ENCODE peak calls at places on chromosome 22, in eight cellular contexts. One of them, this sample, is unnamed.

GRCh38 chr22:20996031-20996410 is 5.9 kb downstream of the THAP7 start:
- DNase-seq in GM10248: no peak
- DNase-seq in left lung: no peak
- DNase-seq in H1: no peak
- DNase-seq in endothelial cell: no peak
- DNase-seq in MM.1S: no peak
- DNase-seq in psoas muscle: no peak
- DNase-seq in pancreas: no peak
- DNase-seq in this sample: no peak

GRCh38 chr22:26590525-26590858 is 560 bp upstream of the TPST2 start:
- DNase-seq in GM10248: no peak
- DNase-seq in left lung: no peak
- DNase-seq in H1: no peak
- DNase-seq in endothelial cell: no peak
- DNase-seq in MM.1S: no peak
- DNase-seq in psoas muscle: no peak
- DNase-seq in pancreas: no peak
- DNase-seq in this sample: no peak

GRCh38 chr22:19232620-19233019 is 54.1 kb upstream of the SLC25A1 start:
- DNase-seq in GM10248: no peak
- DNase-seq in left lung: no peak
- DNase-seq in H1: no peak
- DNase-seq in endothelial cell: no peak
- DNase-seq in MM.1S: no peak
- DNase-seq in psoas muscle: no peak
- DNase-seq in pancreas: no peak
- DNase-seq in this sample: no peak

GRCh38 chr22:28172948-28173360 is 253.9 kb upstream of the PITPNB start:
- DNase-seq in GM10248: no peak
- DNase-seq in left lung: no peak
- DNase-seq in H1: no peak
- DNase-seq in endothelial cell: no peak
- DNase-seq in MM.1S: no peak
- DNase-seq in psoas muscle: no peak
- DNase-seq in pancreas: no peak
- DNase-seq in this sample: no peak

GRCh38 chr22:39545310-39546063 is 12.9 kb upstream of the RPS19BP1 start:
- DNase-seq in GM10248: no peak
- DNase-seq in left lung: no peak
- DNase-seq in H1: no peak
- DNase-seq in endothelial cell: peak
- DNase-seq in MM.1S: no peak
- DNase-seq in psoas muscle: peak
- DNase-seq in pancreas: peak
- DNase-seq in this sample: no peak

GRCh38 chr22:35266277-35266676 is 9.0 kb downstream of the HMGXB4 start:
- DNase-seq in GM10248: no peak
- DNase-seq in left lung: no peak
- DNase-seq in H1: no peak
- DNase-seq in endothelial cell: no peak
- DNase-seq in MM.1S: no peak
- DNase-seq in psoas muscle: no peak
- DNase-seq in pancreas: no peak
- DNase-seq in this sample: no peak

GRCh38 chr22:20423636-20424511 is 13.8 kb downstream of the SCARF2 start:
- DNase-seq in GM10248: no peak
- DNase-seq in left lung: peak
- DNase-seq in H1: no peak
- DNase-seq in endothelial cell: no peak
- DNase-seq in MM.1S: no peak
- DNase-seq in psoas muscle: peak
- DNase-seq in pancreas: no peak
- DNase-seq in this sample: no peak

GRCh38 chr22:19120829-19121630 is 1.2 kb downstream of the DGCR2 start:
- DNase-seq in GM10248: no peak
- DNase-seq in left lung: no peak
- DNase-seq in H1: no peak
- DNase-seq in endothelial cell: no peak
- DNase-seq in MM.1S: no peak
- DNase-seq in psoas muscle: no peak
- DNase-seq in pancreas: peak
- DNase-seq in this sample: no peak

GRCh38 chr22:29311468-29312217 is 3.9 kb downstream of the RASL10A start:
- DNase-seq in GM10248: peak
- DNase-seq in left lung: peak
- DNase-seq in H1: no peak
- DNase-seq in endothelial cell: no peak
- DNase-seq in MM.1S: no peak
- DNase-seq in psoas muscle: peak
- DNase-seq in pancreas: no peak
- DNase-seq in this sample: peak

GRCh38 chr22:38873469-38874411 is 1.7 kb upstream of the CBX6 start:
- DNase-seq in GM10248: peak
- DNase-seq in left lung: no peak
- DNase-seq in H1: no peak
- DNase-seq in endothelial cell: no peak
- DNase-seq in MM.1S: peak
- DNase-seq in psoas muscle: no peak
- DNase-seq in pancreas: no peak
- DNase-seq in this sample: peak

GRCh38 chr22:27603823-27604190 is 197.7 kb downstream of the MN1 start:
- DNase-seq in GM10248: no peak
- DNase-seq in left lung: no peak
- DNase-seq in H1: no peak
- DNase-seq in endothelial cell: no peak
- DNase-seq in MM.1S: no peak
- DNase-seq in psoas muscle: no peak
- DNase-seq in pancreas: peak
- DNase-seq in this sample: no peak

GRCh38 chr22:49307071-49307830 is 520.4 kb downstream of the BRD1 start:
- DNase-seq in GM10248: no peak
- DNase-seq in left lung: peak
- DNase-seq in H1: no peak
- DNase-seq in endothelial cell: peak
- DNase-seq in MM.1S: no peak
- DNase-seq in psoas muscle: peak
- DNase-seq in pancreas: peak
- DNase-seq in this sample: no peak

GRCh38 chr22:19043111-19044085 is 78.8 kb downstream of the DGCR2 start:
- DNase-seq in GM10248: no peak
- DNase-seq in left lung: no peak
- DNase-seq in H1: no peak
- DNase-seq in endothelial cell: no peak
- DNase-seq in MM.1S: no peak
- DNase-seq in psoas muscle: peak
- DNase-seq in pancreas: no peak
- DNase-seq in this sample: no peak

GRCh38 chr22:28983190-28983589 is 78.4 kb downstream of the C22orf31 start:
- DNase-seq in GM10248: no peak
- DNase-seq in left lung: no peak
- DNase-seq in H1: no peak
- DNase-seq in endothelial cell: no peak
- DNase-seq in MM.1S: no peak
- DNase-seq in psoas muscle: no peak
- DNase-seq in pancreas: no peak
- DNase-seq in this sample: no peak

GRCh38 chr22:35380537-35381423 is at the start of gene HMOX1:
- DNase-seq in GM10248: peak
- DNase-seq in left lung: peak
- DNase-seq in H1: no peak
- DNase-seq in endothelial cell: peak
- DNase-seq in MM.1S: peak
- DNase-seq in psoas muscle: peak
- DNase-seq in pancreas: peak
- DNase-seq in this sample: peak

GRCh38 chr22:33443688-33444087 is 385.5 kb upstream of the SYN3 start:
- DNase-seq in GM10248: no peak
- DNase-seq in left lung: no peak
- DNase-seq in H1: no peak
- DNase-seq in endothelial cell: no peak
- DNase-seq in MM.1S: no peak
- DNase-seq in psoas muscle: no peak
- DNase-seq in pancreas: no peak
- DNase-seq in this sample: no peak

GRCh38 chr22:28417426-28417825 is 262.2 kb downstream of the TTC28 start:
- DNase-seq in GM10248: no peak
- DNase-seq in left lung: no peak
- DNase-seq in H1: no peak
- DNase-seq in endothelial cell: no peak
- DNase-seq in MM.1S: no peak
- DNase-seq in psoas muscle: no peak
- DNase-seq in pancreas: no peak
- DNase-seq in this sample: no peak

GRCh38 chr22:47929073-47929472 is 1166.6 kb downstream of the TBC1D22A start:
- DNase-seq in GM10248: no peak
- DNase-seq in left lung: no peak
- DNase-seq in H1: no peak
- DNase-seq in endothelial cell: no peak
- DNase-seq in MM.1S: no peak
- DNase-seq in psoas muscle: no peak
- DNase-seq in pancreas: no peak
- DNase-seq in this sample: no peak

GRCh38 chr22:37199839-37200161 is 11.8 kb upstream of the C1QTNF6 start:
- DNase-seq in GM10248: no peak
- DNase-seq in left lung: no peak
- DNase-seq in H1: no peak
- DNase-seq in endothelial cell: no peak
- DNase-seq in MM.1S: no peak
- DNase-seq in psoas muscle: no peak
- DNase-seq in pancreas: no peak
- DNase-seq in this sample: peak
- TF ChIP-seq CTCF in GM10248: no peak
- TF ChIP-seq CTCF in left lung: no peak
- TF ChIP-seq CTCF in H1: no peak
- TF ChIP-seq CTCF in endothelial cell: peak
- TF ChIP-seq CTCF in MM.1S: no peak
- TF ChIP-seq CTCF in psoas muscle: no peak
- TF ChIP-seq CTCF in pancreas: no peak
- TF ChIP-seq CTCF in this sample: no peak

GRCh38 chr22:23591203-23591791 is 11.2 kb upstream of the IGLL1 start:
- DNase-seq in GM10248: peak
- DNase-seq in left lung: no peak
- DNase-seq in H1: peak
- DNase-seq in endothelial cell: peak
- DNase-seq in MM.1S: peak
- DNase-seq in psoas muscle: no peak
- DNase-seq in pancreas: peak
- DNase-seq in this sample: peak
- TF ChIP-seq CTCF in GM10248: peak
- TF ChIP-seq CTCF in left lung: peak
- TF ChIP-seq CTCF in H1: peak
- TF ChIP-seq CTCF in endothelial cell: peak
- TF ChIP-seq CTCF in MM.1S: peak
- TF ChIP-seq CTCF in psoas muscle: peak
- TF ChIP-seq CTCF in pancreas: peak
- TF ChIP-seq CTCF in this sample: peak

GRCh38 chr22:25397616-25398015 is 166.9 kb upstream of the GRK3 start:
- DNase-seq in GM10248: no peak
- DNase-seq in left lung: no peak
- DNase-seq in H1: no peak
- DNase-seq in endothelial cell: no peak
- DNase-seq in MM.1S: no peak
- DNase-seq in psoas muscle: no peak
- DNase-seq in pancreas: no peak
- DNase-seq in this sample: no peak
- TF ChIP-seq CTCF in GM10248: no peak
- TF ChIP-seq CTCF in left lung: no peak
- TF ChIP-seq CTCF in H1: no peak
- TF ChIP-seq CTCF in endothelial cell: no peak
- TF ChIP-seq CTCF in MM.1S: no peak
- TF ChIP-seq CTCF in psoas muscle: no peak
- TF ChIP-seq CTCF in pancreas: no peak
- TF ChIP-seq CTCF in this sample: no peak

GRCh38 chr22:44642096-44642644 is 59.8 kb upstream of the PRR5 start:
- DNase-seq in GM10248: no peak
- DNase-seq in left lung: no peak
- DNase-seq in H1: no peak
- DNase-seq in endothelial cell: no peak
- DNase-seq in MM.1S: no peak
- DNase-seq in psoas muscle: peak
- DNase-seq in pancreas: no peak
- DNase-seq in this sample: no peak

GRCh38 chr22:44639891-44640617 is 62.0 kb upstream of the PRR5 start:
- DNase-seq in GM10248: no peak
- DNase-seq in left lung: no peak
- DNase-seq in H1: no peak
- DNase-seq in endothelial cell: no peak
- DNase-seq in MM.1S: no peak
- DNase-seq in psoas muscle: no peak
- DNase-seq in pancreas: no peak
- DNase-seq in this sample: no peak

GRCh38 chr22:44634426-44635321 is 67.3 kb upstream of the PRR5 start:
- DNase-seq in GM10248: no peak
- DNase-seq in left lung: no peak
- DNase-seq in H1: no peak
- DNase-seq in endothelial cell: no peak
- DNase-seq in MM.1S: no peak
- DNase-seq in psoas muscle: no peak
- DNase-seq in pancreas: no peak
- DNase-seq in this sample: no peak

GRCh38 chr22:44640618-44641155 is 61.3 kb upstream of the PRR5 start:
- DNase-seq in GM10248: no peak
- DNase-seq in left lung: no peak
- DNase-seq in H1: no peak
- DNase-seq in endothelial cell: no peak
- DNase-seq in MM.1S: no peak
- DNase-seq in psoas muscle: peak
- DNase-seq in pancreas: no peak
- DNase-seq in this sample: no peak

DNA sequence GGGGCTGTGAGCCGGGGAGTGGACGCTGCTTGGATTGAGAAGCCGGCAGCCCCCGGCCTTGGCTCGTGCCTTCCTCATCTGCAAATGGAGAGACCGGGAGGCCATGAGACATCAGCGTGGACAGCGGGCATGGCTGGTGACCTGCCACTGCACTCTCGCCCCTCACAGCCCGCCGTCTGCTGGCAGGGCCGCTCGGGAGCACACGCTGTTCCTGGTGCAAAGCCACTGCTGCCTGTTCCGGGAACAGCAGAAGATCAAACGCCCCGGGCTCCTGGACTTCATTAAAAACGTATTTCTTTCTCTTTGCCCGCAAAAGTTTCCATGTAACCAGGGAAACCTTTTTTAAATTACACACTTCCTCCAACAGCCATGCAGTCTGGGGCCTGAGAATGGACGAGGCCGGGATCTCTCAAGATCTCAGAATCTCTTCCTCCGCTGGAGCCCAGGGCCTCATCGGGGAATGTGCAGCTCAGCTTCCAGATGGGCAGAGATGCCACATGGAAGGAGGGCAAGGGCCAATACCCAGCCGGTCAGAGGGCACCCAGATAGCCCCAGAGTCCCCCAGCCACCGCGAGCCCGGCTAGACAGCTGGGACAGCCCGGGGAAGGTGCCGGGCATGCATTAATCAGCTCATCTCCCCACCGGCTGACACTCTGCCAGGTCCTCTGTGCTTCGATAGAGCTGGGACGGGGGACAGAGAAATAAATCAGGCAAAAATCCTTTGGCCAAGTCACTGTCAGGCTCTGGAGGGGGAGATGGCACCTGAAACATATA is 62.9 kb upstream of the PRR5 start:
- DNase-seq in GM10248: no peak
- DNase-seq in left lung: no peak
- DNase-seq in H1: no peak
- DNase-seq in endothelial cell: no peak
- DNase-seq in MM.1S: no peak
- DNase-seq in psoas muscle: no peak
- DNase-seq in pancreas: no peak
- DNase-seq in this sample: no peak
- TF ChIP-seq CTCF in GM10248: no peak
- TF ChIP-seq CTCF in left lung: no peak
- TF ChIP-seq CTCF in H1: no peak
- TF ChIP-seq CTCF in endothelial cell: no peak
- TF ChIP-seq CTCF in MM.1S: no peak
- TF ChIP-seq CTCF in psoas muscle: no peak
- TF ChIP-seq CTCF in pancreas: no peak
- TF ChIP-seq CTCF in this sample: no peak